ENCODE peak calls at places on chromosome 5, in six cellular contexts. O is activated naive CD4-positive, alpha-beta T cell treated with Interleukin-2 at 50 U/mL for 16 hours; C is iPS DF 6.9; F is GM10248; D is stimulated activated CD4-positive, alpha-beta T cell treated with anti-CD3 and anti-CD28 coated beads, Interleukin-4, amount 100 ng/mL, for 4 hours; W is germinal center. K is an unnamed sample.

GRCh38 chr5:134100283-134101011 is 14.0 kb upstream of the TCF7 start:
- DNase-seq in O (peak), W (peak), C (no peak), F (peak), D (peak), K (peak)

GRCh38 chr5:13567819-13568218 is 376.7 kb downstream of the DNAH5 start:
- DNase-seq in C (no peak), W (no peak), D (no peak), O (no peak), F (no peak), K (no peak)

GRCh38 chr5:150152636-150153462 is 2.8 kb downstream of the PDGFRB start:
- DNase-seq in C (no peak), W (no peak), F (no peak), D (no peak), O (no peak), K (no peak)

GRCh38 chr5:5483350-5483749 is 60.9 kb downstream of the ICE1 start:
- DNase-seq in O (no peak), W (no peak), C (no peak), D (no peak), F (no peak), K (no peak)

GRCh38 chr5:144332265-144332664 is 161.6 kb downstream of the KCTD16 start:
- DNase-seq in D (no peak), O (no peak), W (peak), C (peak), F (no peak), K (no peak)

GRCh38 chr5:1015545-1015944 is 6.9 kb downstream of the NKD2 start:
- DNase-seq in W (no peak), O (no peak), F (no peak), C (no peak), D (no peak), K (no peak)

GRCh38 chr5:179319741-179320281 is 25.4 kb downstream of the ADAMTS2 start:
- DNase-seq in C (no peak), W (no peak), D (no peak), F (no peak), O (no peak), K (no peak)

GRCh38 chr5:137933491-137933911 is 44.2 kb downstream of the PKD2L2 start:
- DNase-seq in D (no peak), F (no peak), O (no peak), W (no peak), C (no peak), K (no peak)

GRCh38 chr5:58940446-58940845 is 357.6 kb downstream of the RAB3C start:
- DNase-seq in F (no peak), C (no peak), O (no peak), D (no peak), W (no peak), K (no peak)

GRCh38 chr5:89596821-89597220 is 713.8 kb upstream of the MEF2C start:
- DNase-seq in O (no peak), C (no peak), F (no peak), D (no peak), W (no peak), K (no peak)

GRCh38 chr5:58076473-58077257 is 383.2 kb downstream of the PLK2 start:
- DNase-seq in W (no peak), D (no peak), C (no peak), O (no peak), F (no peak), K (no peak)